ENCODE peak calls at places on chromosomes 16 and 17, in five cellular contexts. One of them, this sample, is unnamed.

GRCh38 chr17:19513897-19514488 is 19.7 kb upstream of the SLC47A1 start:
- DNase-seq in mammary epithelial cell: peak
- DNase-seq in foreskin fibroblast: peak
- DNase-seq in uterus: peak
- DNase-seq in pancreas: peak
- DNase-seq in this sample: peak

GRCh38 chr17:61452301-61453290 is at the start of gene TBX4:
- DNase-seq in uterus: no peak
- DNase-seq in mammary epithelial cell: no peak
- DNase-seq in foreskin fibroblast: no peak
- DNase-seq in pancreas: no peak
- DNase-seq in this sample: no peak

GRCh38 chr16:31268033-31268365 is 8.2 kb downstream of the ITGAM start:
- DNase-seq in uterus: no peak
- DNase-seq in foreskin fibroblast: no peak
- DNase-seq in mammary epithelial cell: no peak
- DNase-seq in pancreas: no peak
- DNase-seq in this sample: no peak

GRCh38 chr16:14284930-14285541 is 213.9 kb downstream of the MRTFB start:
- DNase-seq in pancreas: peak
- DNase-seq in uterus: no peak
- DNase-seq in foreskin fibroblast: peak
- DNase-seq in mammary epithelial cell: no peak
- DNase-seq in this sample: peak

GRCh38 chr17:81245665-81246342 is 6.7 kb downstream of the NDUFAF8 start:
- DNase-seq in foreskin fibroblast: no peak
- DNase-seq in pancreas: no peak
- DNase-seq in mammary epithelial cell: no peak
- DNase-seq in uterus: no peak
- DNase-seq in this sample: no peak

GRCh38 chr16:67897231-67897630 is 4.2 kb downstream of the PSKH1 start:
- DNase-seq in uterus: no peak
- DNase-seq in foreskin fibroblast: no peak
- DNase-seq in pancreas: no peak
- DNase-seq in mammary epithelial cell: peak
- DNase-seq in this sample: no peak

GRCh38 chr16:65967376-65967775 is 399.1 kb upstream of the CDH5 start:
- DNase-seq in mammary epithelial cell: no peak
- DNase-seq in foreskin fibroblast: no peak
- DNase-seq in pancreas: no peak
- DNase-seq in uterus: no peak
- DNase-seq in this sample: no peak

GRCh38 chr16:58152246-58152868 is 23.2 kb upstream of the CFAP20 start:
- DNase-seq in foreskin fibroblast: no peak
- DNase-seq in uterus: no peak
- DNase-seq in mammary epithelial cell: no peak
- DNase-seq in pancreas: no peak
- DNase-seq in this sample: no peak

GRCh38 chr16:69937465-69937951 is 13.6 kb upstream of the CLEC18A start:
- DNase-seq in mammary epithelial cell: no peak
- DNase-seq in uterus: no peak
- DNase-seq in pancreas: no peak
- DNase-seq in foreskin fibroblast: no peak
- DNase-seq in this sample: no peak

GRCh38 chr16:50401355-50401754 is 32.6 kb upstream of the BRD7 start:
- DNase-seq in mammary epithelial cell: no peak
- DNase-seq in foreskin fibroblast: no peak
- DNase-seq in pancreas: no peak
- DNase-seq in uterus: no peak
- DNase-seq in this sample: no peak

GRCh38 chr17:49343273-49343672 is 18.8 kb downstream of the ZNF652 start:
- DNase-seq in mammary epithelial cell: peak
- DNase-seq in uterus: no peak
- DNase-seq in pancreas: no peak
- DNase-seq in foreskin fibroblast: peak
- DNase-seq in this sample: no peak

GRCh38 chr16:17544785-17545184 is 74.0 kb upstream of the XYLT1 start:
- DNase-seq in foreskin fibroblast: no peak
- DNase-seq in pancreas: no peak
- DNase-seq in uterus: no peak
- DNase-seq in mammary epithelial cell: no peak
- DNase-seq in this sample: no peak
- TF ChIP-seq CTCF in foreskin fibroblast: peak
- TF ChIP-seq CTCF in pancreas: no peak
- TF ChIP-seq CTCF in uterus: no peak
- TF ChIP-seq CTCF in mammary epithelial cell: peak
- TF ChIP-seq CTCF in this sample: no peak

GRCh38 chr17:5929721-5930120 is 140.5 kb upstream of the WSCD1 start:
- DNase-seq in pancreas: no peak
- DNase-seq in foreskin fibroblast: no peak
- DNase-seq in mammary epithelial cell: no peak
- DNase-seq in uterus: no peak
- DNase-seq in this sample: no peak

GRCh38 chr17:5933430-5933829 is 136.7 kb upstream of the WSCD1 start:
- DNase-seq in uterus: no peak
- DNase-seq in pancreas: no peak
- DNase-seq in foreskin fibroblast: no peak
- DNase-seq in mammary epithelial cell: no peak
- DNase-seq in this sample: no peak

DNA sequence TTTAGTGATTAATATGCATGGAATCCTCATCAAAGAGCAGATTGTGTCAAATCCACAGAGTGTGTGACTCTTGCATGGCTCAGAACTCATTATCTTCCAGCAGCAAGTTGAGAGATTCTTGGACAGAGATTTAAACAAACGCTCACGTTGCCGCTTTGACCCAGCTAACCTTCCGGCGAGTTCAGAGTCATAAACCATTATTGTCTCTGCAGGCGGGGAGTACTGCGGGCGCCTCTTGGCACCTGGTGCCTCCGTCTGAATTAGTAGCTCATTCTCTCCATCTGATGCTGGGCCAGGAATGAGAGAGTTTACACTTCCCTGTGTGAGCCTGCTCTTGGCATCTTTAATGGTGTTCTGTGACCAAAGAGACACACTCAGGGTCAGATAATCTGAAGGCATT is 138.6 kb upstream of the WSCD1 start:
- DNase-seq in uterus: no peak
- DNase-seq in pancreas: no peak
- DNase-seq in foreskin fibroblast: peak
- DNase-seq in mammary epithelial cell: peak
- DNase-seq in this sample: no peak
- TF ChIP-seq CTCF in uterus: no peak
- TF ChIP-seq CTCF in pancreas: no peak
- TF ChIP-seq CTCF in foreskin fibroblast: no peak
- TF ChIP-seq CTCF in mammary epithelial cell: no peak
- TF ChIP-seq CTCF in this sample: no peak

GRCh38 chr16:1941162-1941923 is 1.7 kb downstream of the MSRB1 start:
- DNase-seq in mammary epithelial cell: no peak
- DNase-seq in foreskin fibroblast: no peak
- DNase-seq in pancreas: peak
- DNase-seq in uterus: no peak
- DNase-seq in this sample: no peak
- TF ChIP-seq CTCF in mammary epithelial cell: peak
- TF ChIP-seq CTCF in foreskin fibroblast: no peak
- TF ChIP-seq CTCF in pancreas: peak
- TF ChIP-seq CTCF in uterus: no peak
- TF ChIP-seq CTCF in this sample: no peak

GRCh38 chr16:47143677-47144558 is at the start of gene NETO2:
- DNase-seq in pancreas: peak
- DNase-seq in uterus: no peak
- DNase-seq in mammary epithelial cell: peak
- DNase-seq in foreskin fibroblast: peak
- DNase-seq in this sample: peak
- TF ChIP-seq CTCF in pancreas: peak
- TF ChIP-seq CTCF in uterus: no peak
- TF ChIP-seq CTCF in mammary epithelial cell: peak
- TF ChIP-seq CTCF in foreskin fibroblast: peak
- TF ChIP-seq CTCF in this sample: peak

GRCh38 chr17:17384961-17385360 is 81.8 kb downstream of the NT5M start:
- DNase-seq in mammary epithelial cell: no peak
- DNase-seq in foreskin fibroblast: no peak
- DNase-seq in pancreas: no peak
- DNase-seq in uterus: no peak
- DNase-seq in this sample: no peak

GRCh38 chr17:17385502-17385901 is 82.3 kb downstream of the NT5M start:
- DNase-seq in mammary epithelial cell: no peak
- DNase-seq in foreskin fibroblast: no peak
- DNase-seq in uterus: no peak
- DNase-seq in pancreas: no peak
- DNase-seq in this sample: no peak

GRCh38 chr17:17387017-17387416 is 83.8 kb downstream of the NT5M start:
- DNase-seq in pancreas: peak
- DNase-seq in foreskin fibroblast: no peak
- DNase-seq in uterus: no peak
- DNase-seq in mammary epithelial cell: peak
- DNase-seq in this sample: peak

GRCh38 chr17:17387461-17388362 is 84.5 kb downstream of the NT5M start:
- DNase-seq in pancreas: peak
- DNase-seq in foreskin fibroblast: no peak
- DNase-seq in mammary epithelial cell: peak
- DNase-seq in uterus: no peak
- DNase-seq in this sample: peak

DNA sequence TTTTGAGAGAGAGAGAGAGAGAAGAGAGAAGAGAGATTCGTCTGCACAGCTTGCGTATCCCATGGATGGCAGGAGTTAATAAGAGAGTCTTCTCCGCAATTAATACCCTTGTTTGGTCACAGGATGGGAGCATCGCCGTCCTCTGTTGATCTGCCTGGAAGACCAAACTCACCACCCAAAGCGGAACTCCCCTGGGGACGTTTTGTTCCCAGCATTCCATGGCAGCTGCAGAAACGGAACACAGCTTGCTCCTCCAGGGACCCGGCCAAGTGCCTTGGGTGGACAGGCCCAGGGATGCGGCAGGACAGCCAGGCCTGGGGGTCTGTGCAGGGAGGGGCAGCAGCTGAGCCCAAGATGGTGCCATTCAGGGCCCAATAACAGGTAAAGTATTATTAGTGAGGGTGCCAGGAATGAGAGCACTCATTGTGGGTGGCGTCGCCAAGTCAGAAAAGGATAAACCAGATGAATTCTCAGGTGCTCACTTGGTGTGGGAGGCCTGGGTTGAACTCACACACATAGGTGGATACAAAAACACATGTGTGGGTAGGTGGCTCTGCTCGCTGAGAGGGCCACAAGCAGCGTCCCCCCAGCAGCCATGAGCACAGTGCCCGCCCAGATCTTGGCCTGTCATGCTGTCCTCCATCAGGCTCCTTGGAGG is 83.1 kb downstream of the NT5M start:
- DNase-seq in foreskin fibroblast: no peak
- DNase-seq in uterus: no peak
- DNase-seq in mammary epithelial cell: no peak
- DNase-seq in pancreas: no peak
- DNase-seq in this sample: no peak
- TF ChIP-seq CTCF in foreskin fibroblast: no peak
- TF ChIP-seq CTCF in uterus: no peak
- TF ChIP-seq CTCF in mammary epithelial cell: no peak
- TF ChIP-seq CTCF in pancreas: no peak
- TF ChIP-seq CTCF in this sample: no peak

GRCh38 chr17:77035526-77035925 is 105.2 kb upstream of the SEC14L1 start:
- DNase-seq in uterus: no peak
- DNase-seq in pancreas: no peak
- DNase-seq in mammary epithelial cell: no peak
- DNase-seq in foreskin fibroblast: no peak
- DNase-seq in this sample: no peak

GRCh38 chr17:77037943-77038342 is 102.8 kb upstream of the SEC14L1 start:
- DNase-seq in uterus: no peak
- DNase-seq in mammary epithelial cell: no peak
- DNase-seq in foreskin fibroblast: no peak
- DNase-seq in pancreas: no peak
- DNase-seq in this sample: no peak

GRCh38 chr17:77034677-77035424 is 105.9 kb upstream of the SEC14L1 start:
- DNase-seq in uterus: no peak
- DNase-seq in pancreas: no peak
- DNase-seq in foreskin fibroblast: no peak
- DNase-seq in mammary epithelial cell: no peak
- DNase-seq in this sample: no peak

GRCh38 chr17:77036136-77036840 is 104.5 kb upstream of the SEC14L1 start:
- DNase-seq in pancreas: no peak
- DNase-seq in mammary epithelial cell: no peak
- DNase-seq in uterus: no peak
- DNase-seq in foreskin fibroblast: no peak
- DNase-seq in this sample: no peak

GRCh38 chr17:77036841-77037381 is 103.9 kb upstream of the SEC14L1 start:
- DNase-seq in foreskin fibroblast: no peak
- DNase-seq in pancreas: no peak
- DNase-seq in uterus: no peak
- DNase-seq in mammary epithelial cell: peak
- DNase-seq in this sample: peak
- TF ChIP-seq CTCF in foreskin fibroblast: no peak
- TF ChIP-seq CTCF in pancreas: no peak
- TF ChIP-seq CTCF in uterus: no peak
- TF ChIP-seq CTCF in mammary epithelial cell: peak
- TF ChIP-seq CTCF in this sample: no peak

DNA sequence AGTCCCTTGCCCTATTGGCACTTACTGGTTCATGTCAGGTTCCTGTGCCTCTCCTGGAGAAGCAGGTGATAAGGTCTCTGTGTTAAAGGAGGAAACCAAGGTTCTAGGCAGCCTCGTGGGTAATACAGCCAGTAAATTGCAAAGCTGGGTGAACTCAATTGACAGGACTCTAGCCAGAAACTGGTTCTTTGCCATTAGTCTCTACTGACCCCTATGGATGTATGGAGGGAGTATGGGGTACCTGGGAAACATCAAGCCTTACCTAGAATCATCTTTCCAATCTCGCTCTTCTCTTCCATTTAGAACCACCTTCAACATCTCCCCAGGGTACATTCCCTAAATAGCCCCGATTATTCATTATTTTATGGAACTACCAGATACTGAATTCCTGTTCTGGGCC is 169.3 kb downstream of the CDH13 start:
- DNase-seq in uterus: no peak
- DNase-seq in foreskin fibroblast: no peak
- DNase-seq in pancreas: no peak
- DNase-seq in mammary epithelial cell: no peak
- DNase-seq in this sample: no peak
- TF ChIP-seq CTCF in uterus: no peak
- TF ChIP-seq CTCF in foreskin fibroblast: no peak
- TF ChIP-seq CTCF in pancreas: no peak
- TF ChIP-seq CTCF in mammary epithelial cell: no peak
- TF ChIP-seq CTCF in this sample: no peak

GRCh38 chr16:88748364-88748763 is 36.7 kb downstream of the PIEZO1 start:
- DNase-seq in foreskin fibroblast: no peak
- DNase-seq in pancreas: no peak
- DNase-seq in uterus: no peak
- DNase-seq in mammary epithelial cell: no peak
- DNase-seq in this sample: no peak

GRCh38 chr16:88749358-88749757 is 35.7 kb downstream of the PIEZO1 start:
- DNase-seq in foreskin fibroblast: no peak
- DNase-seq in pancreas: no peak
- DNase-seq in uterus: no peak
- DNase-seq in mammary epithelial cell: no peak
- DNase-seq in this sample: no peak

GRCh38 chr16:88744839-88745521 is 38.7 kb downstream of the CTU2 start:
- DNase-seq in mammary epithelial cell: no peak
- DNase-seq in uterus: no peak
- DNase-seq in foreskin fibroblast: no peak
- DNase-seq in pancreas: no peak
- DNase-seq in this sample: no peak

GRCh38 chr16:88746511-88746910 is 38.5 kb downstream of the PIEZO1 start:
- DNase-seq in mammary epithelial cell: no peak
- DNase-seq in pancreas: no peak
- DNase-seq in uterus: peak
- DNase-seq in foreskin fibroblast: no peak
- DNase-seq in this sample: no peak

GRCh38 chr16:88747588-88748301 is 37.3 kb downstream of the PIEZO1 start:
- DNase-seq in uterus: no peak
- DNase-seq in pancreas: peak
- DNase-seq in foreskin fibroblast: no peak
- DNase-seq in mammary epithelial cell: peak
- DNase-seq in this sample: peak
- TF ChIP-seq CTCF in uterus: no peak
- TF ChIP-seq CTCF in pancreas: no peak
- TF ChIP-seq CTCF in foreskin fibroblast: peak
- TF ChIP-seq CTCF in mammary epithelial cell: peak
- TF ChIP-seq CTCF in this sample: peak

This sample was measured in RWPE1.